ENCODE peak calls at places on chromosomes 6 and 20, in ten cellular contexts. M is CD8-positive, alpha-beta T cell; E is psoas muscle; H is mammary epithelial cell; L is kidney epithelial cell; G is left lung; K is testis; Q is tibial artery; F is prostate gland; R is CD4-positive, alpha-beta T cell. W is an unnamed sample.

GRCh38 chr20:45579184-45579583 is at the start of gene WFDC8:
- DNase-seq in R (no peak), Q (no peak), G (no peak), L (no peak), E (no peak), M (no peak), H (no peak), F (no peak), K (no peak), W (no peak)

GRCh38 chr6:45026003-45026516 is 302.1 kb upstream of the RUNX2 start:
- DNase-seq in G (no peak), M (no peak), K (no peak), Q (no peak), F (no peak), R (no peak), H (no peak), E (no peak), L (no peak), W (no peak)

GRCh38 chr6:115894426-115894992 is 166.2 kb downstream of the FRK start:
- DNase-seq in M (no peak), Q (no peak), K (no peak), L (no peak), H (no peak), F (no peak), E (no peak), R (no peak), G (no peak), W (no peak)

GRCh38 chr6:116229287-116229913 is 24.5 kb downstream of the TSPYL4 start:
- DNase-seq in R (no peak), K (peak; percentile 95), E (peak; percentile 80), H (no peak), L (peak; percentile 77), Q (peak; percentile 73), M (no peak), G (no peak), F (no peak), W (peak; percentile 53)

GRCh38 chr20:51255417-51255816 is 232.5 kb upstream of the KCNG1 start:
- DNase-seq in K (no peak), F (no peak), H (no peak), G (no peak), M (no peak), L (no peak), Q (no peak), R (no peak), E (no peak), W (no peak)

GRCh38 chr6:139891471-139891870 is 517.0 kb upstream of the CITED2 start:
- DNase-seq in L (no peak), M (no peak), Q (no peak), E (no peak), G (no peak), H (no peak), R (no peak), F (no peak), K (no peak), W (no peak)

GRCh38 chr6:158384671-158385110 is 72.4 kb downstream of the TULP4 start:
- DNase-seq in E (no peak), L (no peak), M (no peak), K (no peak), G (no peak), F (no peak), R (no peak), Q (no peak), H (no peak), W (no peak)

GRCh38 chr6:56604186-56604585 is 38.5 kb downstream of the DST start:
- DNase-seq in R (no peak), F (no peak), K (no peak), G (no peak), E (no peak), Q (no peak), L (no peak), M (no peak), H (peak; percentile 40), W (no peak)

GRCh38 chr20:55685848-55686247 is 319.5 kb downstream of the CBLN4 start:
- DNase-seq in L (no peak), R (no peak), G (no peak), F (no peak), E (no peak), M (no peak), K (peak; percentile 19), Q (no peak), H (no peak), W (no peak)

GRCh38 chr6:125791151-125791819 is 525 bp downstream of the NCOA7 start:
- DNase-seq in H (peak; percentile 66), M (peak; percentile 13), K (peak; percentile 79), R (peak; percentile 39), G (no peak), F (peak; percentile 34), Q (peak; percentile 50), L (no peak), E (no peak), W (peak; percentile 27)
- TF ChIP-seq CTCF in H (no peak), M (peak; percentile 59), K (peak; percentile 46), R (peak; percentile 65), G (no peak), F (no peak), Q (peak; percentile 42), L (peak; percentile 76), E (peak; percentile 37), W (peak; percentile 71)

GRCh38 chr20:32040142-32040953 is 11.7 kb upstream of the HCK start:
- DNase-seq in H (peak; percentile 27), L (no peak), G (peak; percentile 77), M (no peak), R (no peak), K (no peak), E (no peak), Q (peak; percentile 61), F (peak; percentile 53), W (no peak)
- H3K27me3 ChIP-seq in H (no peaks in the 10 kb centered on the region), L (peaks cover 6% of the 10 kb centered on the region), G (peaks cover 16% of the 10 kb centered on the region), M (peaks cover 5% of the 10 kb centered on the region), R (peaks cover 34% of the 10 kb centered on the region), K (no peaks in the 10 kb centered on the region), E (peaks cover 24% of the 10 kb centered on the region), Q (no peaks in the 10 kb centered on the region), F (no peaks in the 10 kb centered on the region), W (no peaks in the 10 kb centered on the region)

DNA sequence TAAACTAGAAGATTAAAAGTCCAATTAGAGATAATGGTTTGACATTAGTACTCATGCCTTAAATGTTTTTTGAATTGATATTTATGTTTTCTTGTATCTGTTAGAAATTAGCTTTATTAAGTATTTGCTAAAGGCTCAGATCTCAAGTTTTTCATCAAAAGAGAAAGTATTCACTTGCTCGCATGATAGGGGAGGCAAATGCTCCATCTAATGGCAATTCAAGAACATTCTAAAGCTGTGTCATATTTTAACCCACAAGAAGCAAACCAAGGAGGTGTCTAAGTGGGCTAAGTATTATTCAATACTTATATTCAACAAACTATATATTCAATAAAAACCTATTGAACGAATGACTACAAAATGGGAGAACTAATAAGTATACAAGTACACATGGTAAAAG is 192.8 kb upstream of the SPTLC3 start:
- DNase-seq in Q (no peak), G (no peak), H (no peak), F (no peak), E (no peak), K (no peak), L (no peak), M (no peak), R (no peak), W (no peak)
- TF ChIP-seq CTCF in Q (no peak), G (no peak), H (no peak), F (no peak), E (no peak), K (no peak), L (no peak), M (no peak), R (no peak), W (no peak)

GRCh38 chr20:36308986-36309385 is 2.8 kb downstream of the DLGAP4 start:
- DNase-seq in K (no peak), G (no peak), H (no peak), F (no peak), M (no peak), Q (no peak), E (peak; percentile 16), L (no peak), R (no peak), W (no peak)

GRCh38 chr20:36308318-36308710 is 2.2 kb downstream of the DLGAP4 start:
- DNase-seq in M (no peak), F (no peak), G (no peak), L (no peak), Q (no peak), R (no peak), H (no peak), E (no peak), K (no peak), W (no peak)

GRCh38 chr20:36311141-36311853 is 5.2 kb downstream of the DLGAP4 start:
- DNase-seq in F (no peak), L (no peak), M (no peak), H (no peak), G (no peak), E (peak; percentile 23), K (no peak), Q (no peak), R (no peak), W (no peak)

GRCh38 chr20:36310215-36310981 is 4.3 kb downstream of the DLGAP4 start:
- DNase-seq in F (no peak), H (no peak), K (no peak), E (peak; percentile 20), Q (no peak), R (no peak), M (no peak), G (no peak), L (no peak), W (no peak)

DNA sequence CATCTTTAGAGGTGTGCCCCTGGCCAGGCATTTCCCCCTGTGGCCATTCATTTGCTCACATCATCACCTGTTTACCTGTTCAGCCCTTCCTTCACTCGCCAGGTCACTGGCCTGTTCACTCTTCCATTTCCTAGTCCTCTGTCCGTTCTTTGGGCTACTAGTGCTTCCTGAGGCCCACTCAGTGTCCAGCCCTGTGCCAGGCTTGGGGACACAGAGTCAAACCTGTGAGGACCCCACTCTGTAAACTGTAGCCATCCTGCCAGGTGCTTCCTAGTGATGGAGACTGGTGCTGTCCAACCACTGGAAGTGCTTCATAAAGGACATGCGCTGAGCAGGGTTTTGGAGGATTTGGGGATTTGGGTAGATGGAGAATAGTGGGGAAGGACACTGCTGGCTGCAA is 3.5 kb downstream of the DLGAP4 start:
- DNase-seq in Q (no peak), K (no peak), H (no peak), G (no peak), M (no peak), F (no peak), E (peak; percentile 28), R (no peak), L (no peak), W (no peak)
- H3K27me3 ChIP-seq in Q (peaks cover 5% of the 10 kb centered on the region), K (no peaks in the 10 kb centered on the region), H (peaks cover 16% of the 10 kb centered on the region), G (peaks cover 93% of the 10 kb centered on the region), M (peaks cover 30% of the 10 kb centered on the region), F (peaks cover 4% of the 10 kb centered on the region), E (peaks cover 84% of the 10 kb centered on the region), R (peaks cover 68% of the 10 kb centered on the region), L (peaks cover 68% of the 10 kb centered on the region), W (no peaks in the 10 kb centered on the region)

GRCh38 chr6:83067448-83068413 is at the start of gene DOP1A:
- DNase-seq in K (peak; percentile 98), M (peak; percentile 96), G (peak; percentile 97), Q (peak; percentile 94), L (peak; percentile 76), R (peak; percentile 94), F (peak; percentile 95), H (peak; percentile 91), E (peak; percentile 98), W (peak; percentile 95)
- TF ChIP-seq CTCF in K (peak; percentile 97), M (peak; percentile 91), G (peak; percentile 94), Q (peak; percentile 89), L (peak; percentile 96), R (peak; percentile 95), F (peak; percentile 95), H (peak; percentile 91), E (peak; percentile 99), W (peak; percentile 82)

GRCh38 chr6:154511735-154512097 is 1.2 kb upstream of the CNKSR3 start:
- DNase-seq in G (no peak), H (no peak), K (no peak), F (no peak), M (no peak), Q (no peak), E (no peak), R (no peak), L (no peak), W (no peak)
- H3K27me3 ChIP-seq in G (peaks cover 31% of the 10 kb centered on the region), H (peaks cover 1% of the 10 kb centered on the region), K (no peaks in the 10 kb centered on the region), F (no peaks in the 10 kb centered on the region), M (no peaks in the 10 kb centered on the region), Q (no peaks in the 10 kb centered on the region), E (no peaks in the 10 kb centered on the region), R (peaks cover 31% of the 10 kb centered on the region), L (no peaks in the 10 kb centered on the region), W (peaks cover 7% of the 10 kb centered on the region)

W was measured in WERI-Rb-1.